ENCODE peak calls at places on chromosomes 13 and 19, in nine cellular contexts. V is HCT116; H is dorsolateral prefrontal cortex; Z is lung; G is cardiac muscle cell; T is psoas muscle; B is CD8-positive, alpha-beta memory T cell; C is PC-3; X is right atrium auricular region. S is an unnamed sample.

GRCh38 chr13:113364371-113364932 is 522 bp upstream of the GRTP1 start:
- DNase-seq in V (no peak), H (no peak), Z (no peak), G (peak; percentile 42), T (peak; percentile 74), B (peak; percentile 7), C (no peak), X (peak; percentile 56), S (no peak)

GRCh38 chr13:59409211-59409610 is 754.5 kb downstream of the DIAPH3 start:
- DNase-seq in V (no peak), H (no peak), Z (no peak), G (no peak), T (no peak), B (no peak), C (no peak), X (no peak), S (no peak)

GRCh38 chr13:101152184-101152583 is 264.1 kb downstream of the NALCN start:
- DNase-seq in V (no peak), H (no peak), Z (no peak), G (peak; percentile 35), T (no peak), B (no peak), C (no peak), X (no peak), S (no peak)

GRCh38 chr13:40876020-40876738 is 86.8 kb downstream of the SLC25A15 start:
- DNase-seq in V (no peak), H (no peak), Z (no peak), G (no peak), T (no peak), B (no peak), C (peak; percentile 57), X (no peak), S (no peak)

GRCh38 chr13:31209819-31210209 is 10.0 kb downstream of the B3GLCT start:
- DNase-seq in V (no peak), H (no peak), Z (no peak), G (no peak), T (no peak), B (no peak), C (no peak), X (no peak), S (no peak)

GRCh38 chr13:31910633-31911032 is 120.9 kb upstream of the FRY start:
- DNase-seq in V (no peak), H (no peak), Z (no peak), G (no peak), T (no peak), B (no peak), C (no peak), X (no peak), S (no peak)

GRCh38 chr19:55094456-55095259 is 19.0 kb downstream of the EPS8L1 start:
- DNase-seq in V (no peak), H (no peak), Z (no peak), G (no peak), T (no peak), B (no peak), C (no peak), X (no peak), S (no peak)

GRCh38 chr13:40120781-40121180 is 465.3 kb downstream of the COG6 start:
- DNase-seq in V (no peak), H (no peak), Z (no peak), G (no peak), T (no peak), B (no peak), C (no peak), X (no peak), S (no peak)

GRCh38 chr19:15288146-15288963 is 44.0 kb downstream of the BRD4 start:
- DNase-seq in V (no peak), H (peak; percentile 80), Z (no peak), G (no peak), T (no peak), B (no peak), C (no peak), X (no peak), S (peak; percentile 55)

GRCh38 chr19:40266111-40266510 is 19.0 kb downstream of the AKT2 start:
- DNase-seq in V (no peak), H (no peak), Z (no peak), G (no peak), T (peak; percentile 95), B (no peak), C (no peak), X (no peak), S (no peak)

GRCh38 chr13:76968041-76968440 is 19.7 kb downstream of the ACOD1 start:
- DNase-seq in V (no peak), H (no peak), Z (no peak), G (no peak), T (no peak), B (no peak), C (no peak), X (no peak), S (no peak)

GRCh38 chr13:84037937-84038464 is 155.7 kb upstream of the SLITRK1 start:
- DNase-seq in V (no peak), H (no peak), Z (no peak), G (no peak), T (no peak), B (peak; percentile 2), C (no peak), X (no peak), S (no peak)

GRCh38 chr13:24680258-24680920 is at the start of gene ATP12A:
- DNase-seq in V (no peak), H (no peak), Z (no peak), G (peak; percentile 49), T (no peak), B (peak; percentile 26), C (no peak), X (no peak), S (no peak)

GRCh38 chr19:46404884-46405658 is 8.3 kb downstream of the CCDC8 start:
- DNase-seq in V (no peak), H (no peak), Z (no peak), G (peak; percentile 61), T (peak; percentile 50), B (no peak), C (peak; percentile 14), X (no peak), S (no peak)

GRCh38 chr19:29277107-29277506 is 64.2 kb upstream of the UQCRFS1 start:
- DNase-seq in V (no peak), H (no peak), Z (no peak), G (peak; percentile 42), T (no peak), B (peak; percentile 66), C (no peak), X (no peak), S (peak; percentile 21)

GRCh38 chr13:27182844-27183497 is 11.4 kb upstream of the USP12 start:
- DNase-seq in V (peak; percentile 78), H (no peak), Z (peak; percentile 54), G (peak; percentile 35), T (peak; percentile 81), B (no peak), C (peak; percentile 94), X (peak; percentile 86), S (no peak)

GRCh38 chr19:8655340-8655709 is 24.9 kb downstream of the NFILZ start:
- DNase-seq in V (no peak), H (no peak), Z (no peak), G (no peak), T (peak; percentile 42), B (peak; percentile 29), C (no peak), X (no peak), S (peak; percentile 28)

GRCh38 chr13:88857256-88857655 is 1186.1 kb downstream of the SLITRK5 start:
- DNase-seq in V (no peak), H (no peak), Z (no peak), G (no peak), T (no peak), B (no peak), C (no peak), X (no peak), S (no peak)

DNA sequence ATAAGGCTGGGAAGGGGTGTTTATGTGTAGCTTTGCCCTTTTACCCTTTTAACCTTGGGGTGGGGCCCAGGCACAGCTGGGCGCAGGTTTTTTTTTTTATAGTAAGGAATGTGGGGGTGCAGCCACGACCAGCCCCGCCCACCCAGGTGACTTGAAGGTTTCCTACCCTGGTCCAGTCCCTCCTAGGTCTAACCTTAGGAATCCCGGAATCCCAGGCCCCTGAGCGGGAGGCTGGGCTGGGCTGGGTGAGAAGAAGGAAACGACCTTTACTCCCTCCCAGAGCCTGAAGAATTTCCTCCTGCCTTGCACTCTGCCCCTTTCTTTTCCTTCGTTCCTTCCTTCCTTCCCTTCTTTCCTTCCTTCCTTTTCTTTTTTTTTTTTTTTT is 12.3 kb downstream of the TJP3 start:
- DNase-seq in V (no peak), H (no peak), Z (no peak), G (no peak), T (no peak), B (no peak), C (no peak), X (no peak), S (no peak)
- H3K27me3 ChIP-seq in V (no peaks in the 10 kb centered on the region), H (peaks cover 35% of the 10 kb centered on the region), Z (no peaks in the 10 kb centered on the region), G (peaks cover 19% of the 10 kb centered on the region), T (peaks cover 53% of the 10 kb centered on the region), B (peaks cover 5% of the 10 kb centered on the region), C (no peaks in the 10 kb centered on the region), X (peaks cover 21% of the 10 kb centered on the region), S (no peaks in the 10 kb centered on the region)

GRCh38 chr19:33639034-33639681 is 17.4 kb downstream of the CHST8 start:
- DNase-seq in V (no peak), H (no peak), Z (no peak), G (no peak), T (no peak), B (no peak), C (no peak), X (no peak), S (no peak)

GRCh38 chr19:33640773-33641172 is 19.0 kb downstream of the CHST8 start:
- DNase-seq in V (no peak), H (no peak), Z (no peak), G (no peak), T (no peak), B (no peak), C (no peak), X (no peak), S (no peak)

GRCh38 chr19:33641261-33641660 is 19.5 kb downstream of the CHST8 start:
- DNase-seq in V (no peak), H (no peak), Z (no peak), G (no peak), T (no peak), B (no peak), C (no peak), X (no peak), S (no peak)

GRCh38 chr19:33641956-33642498 is 20.3 kb downstream of the CHST8 start:
- DNase-seq in V (no peak), H (no peak), Z (no peak), G (no peak), T (no peak), B (no peak), C (no peak), X (no peak), S (no peak)

GRCh38 chr19:33638167-33639033 is 16.6 kb downstream of the CHST8 start:
- DNase-seq in V (no peak), H (no peak), Z (no peak), G (peak; percentile 54), T (peak; percentile 14), B (no peak), C (no peak), X (no peak), S (no peak)
- H3K27me3 ChIP-seq in V (no peaks in the 10 kb centered on the region), H (no peaks in the 10 kb centered on the region), Z (peaks cover 4% of the 10 kb centered on the region), G (peaks cover 7% of the 10 kb centered on the region), T (peaks cover 22% of the 10 kb centered on the region), B (no peaks in the 10 kb centered on the region), C (peaks cover 11% of the 10 kb centered on the region), X (no peaks in the 10 kb centered on the region), S (no peaks in the 10 kb centered on the region)

GRCh38 chr13:99075268-99076191 is 97.7 kb upstream of the DOCK9 start:
- DNase-seq in V (no peak), H (no peak), Z (no peak), G (no peak), T (no peak), B (peak; percentile 48), C (no peak), X (no peak), S (peak; percentile 59)
- H3K27me3 ChIP-seq in V (no peaks in the 10 kb centered on the region), H (no peaks in the 10 kb centered on the region), Z (no peaks in the 10 kb centered on the region), G (no peaks in the 10 kb centered on the region), T (no peaks in the 10 kb centered on the region), B (no peaks in the 10 kb centered on the region), C (no peaks in the 10 kb centered on the region), X (no peaks in the 10 kb centered on the region), S (no peaks in the 10 kb centered on the region)

GRCh38 chr19:6679139-6679538 is 9.2 kb upstream of the TNFSF14 start:
- DNase-seq in V (no peak), H (no peak), Z (no peak), G (no peak), T (no peak), B (no peak), C (no peak), X (no peak), S (no peak)
- H3K27me3 ChIP-seq in V (no peaks in the 10 kb centered on the region), H (peaks cover 8% of the 10 kb centered on the region), Z (no peaks in the 10 kb centered on the region), G (no peaks in the 10 kb centered on the region), T (peaks cover 5% of the 10 kb centered on the region), B (no peaks in the 10 kb centered on the region), C (no peaks in the 10 kb centered on the region), X (no peaks in the 10 kb centered on the region), S (no peaks in the 10 kb centered on the region)

S was measured in GM06990.